ENCODE peak calls at places on chromosomes 7 and 10, in four cellular contexts. P, U, E and G are unnamed samples.

GRCh38 chr10:33352154-33352553 is 17.7 kb upstream of the NRP1 start:
- DNase-seq in P (no peak), U (no peak), E (no peak), G (no peak)

GRCh38 chr7:12926236-12926635 is 238.8 kb downstream of the ARL4A start:
- DNase-seq in P (no peak), U (no peak), E (no peak), G (no peak)

GRCh38 chr10:36019749-36020148 is 377.7 kb upstream of the FZD8 start:
- DNase-seq in P (no peak), U (no peak), E (no peak), G (no peak)

GRCh38 chr10:112565434-112566053 is 118.5 kb downstream of the VTI1A start:
- DNase-seq in P (no peak), U (no peak), E (no peak), G (no peak)

GRCh38 chr10:10824611-10825148 is 193.0 kb upstream of the CELF2 start:
- DNase-seq in P (no peak), U (peak), E (peak), G (no peak)

GRCh38 chr7:117211614-117212013 is 111.2 kb downstream of the WNT2 start:
- DNase-seq in P (no peak), U (no peak), E (no peak), G (no peak)

GRCh38 chr7:142880886-142881505 is 4.5 kb downstream of the TRPV6 start:
- DNase-seq in P (no peak), U (peak), E (peak), G (peak)

GRCh38 chr10:86200269-86200668 is 166.3 kb downstream of the GRID1 start:
- DNase-seq in P (no peak), U (no peak), E (peak), G (no peak)

GRCh38 chr7:92137531-92137930 is 3.3 kb upstream of the CYP51A1 start:
- DNase-seq in P (no peak), U (peak), E (no peak), G (no peak)

GRCh38 chr10:126908225-126908624 is 3.0 kb downstream of the DOCK1 start:
- DNase-seq in P (no peak), U (no peak), E (peak), G (no peak)

GRCh38 chr10:13650961-13651360 is 64.2 kb downstream of the PRPF18 start:
- DNase-seq in P (no peak), U (no peak), E (no peak), G (no peak)

GRCh38 chr10:101857802-101858476 is 14.3 kb upstream of the KCNIP2 start:
- DNase-seq in P (no peak), U (no peak), E (no peak), G (no peak)

GRCh38 chr7:111112439-111112838 is 21.5 kb downstream of the LRRN3 start:
- DNase-seq in P (no peak), U (no peak), E (no peak), G (no peak)